ENCODE peak calls at places on chromosomes 1 and 21, in five cellular contexts. M is nucleus accumbens; C is stimulated activated naive CD8-positive, alpha-beta T cell treated with anti-CD3 and anti-CD28 coated beads, Interleukin-15, Interleukin-2, amounts not matched to agents 100 U/mL and 50 U/mL, for 24 hours; A is AG08396; H is NCI-H1105 treated with DMSO at 0.1 percent for 48 hours. R is an unnamed sample.

GRCh38 chr1:15847100-15847892 is at the start of gene SPEN:
- DNase-seq in M (peak), C (peak), A (peak), H (peak), R (peak)

GRCh38 chr1:3313579-3313955 is 140.9 kb upstream of the ARHGEF16 start:
- DNase-seq in M (peak), C (no peak), A (peak), H (no peak), R (no peak)

GRCh38 chr1:45359882-45360513 is 19.8 kb upstream of the MUTYH start:
- DNase-seq in M (peak), C (peak), A (peak), H (peak), R (peak)

GRCh38 chr1:65075123-65075976 is 72.7 kb upstream of the AK4 start:
- DNase-seq in M (peak), C (peak), A (peak), H (peak), R (peak)

GRCh38 chr1:183228650-183229220 is 42.7 kb downstream of the LAMC2 start:
- DNase-seq in M (no peak), C (no peak), A (no peak), H (no peak), R (no peak)

GRCh38 chr1:113141650-113142473 is 68.9 kb downstream of the LRIG2 start:
- DNase-seq in M (no peak), C (no peak), A (peak), H (no peak), R (no peak)

GRCh38 chr1:221137668-221138067 is 258.4 kb downstream of the HLX start:
- DNase-seq in M (no peak), C (no peak), A (no peak), H (no peak), R (no peak)

GRCh38 chr1:231836227-231836893 is 209.8 kb downstream of the DISC1 start:
- DNase-seq in M (no peak), C (no peak), A (no peak), H (no peak), R (no peak)

GRCh38 chr1:79497193-79497773 is 490.8 kb upstream of the ADGRL4 start:
- DNase-seq in M (no peak), C (peak), A (peak), H (peak), R (no peak)

GRCh38 chr1:224700915-224701531 is 84.9 kb downstream of the CNIH3 start:
- DNase-seq in M (no peak), C (peak), A (peak), H (no peak), R (no peak)

GRCh38 chr1:41572224-41572623 is 87.7 kb upstream of the EDN2 start:
- DNase-seq in M (no peak), C (no peak), A (no peak), H (no peak), R (no peak)

GRCh38 chr1:228488107-228488817 is 1.1 kb downstream of the RNF187 start:
- DNase-seq in M (no peak), C (no peak), A (no peak), H (no peak), R (no peak)

GRCh38 chr1:164673584-164674214 is 114.7 kb downstream of the PBX1 start:
- DNase-seq in M (peak), C (no peak), A (no peak), H (no peak), R (no peak)

GRCh38 chr1:27726173-27726793 is 522 bp downstream of the FAM76A start:
- DNase-seq in M (peak), C (peak), A (peak), H (no peak), R (peak)

GRCh38 chr1:227759345-227760300 is 24.4 kb downstream of the SNAP47 start:
- DNase-seq in M (no peak), C (no peak), A (peak), H (no peak), R (no peak)

GRCh38 chr1:156896490-156897033 is 3.0 kb downstream of the PEAR1 start:
- DNase-seq in M (no peak), C (no peak), A (peak), H (no peak), R (no peak)

GRCh38 chr1:67166196-67166595 is at the start of gene IL23R:
- DNase-seq in M (no peak), C (peak), A (no peak), H (no peak), R (no peak)

GRCh38 chr1:227072991-227073390 is 132.9 kb downstream of the COQ8A start:
- DNase-seq in M (no peak), C (no peak), A (no peak), H (no peak), R (no peak)

GRCh38 chr1:64161347-64162080 is 41.9 kb upstream of the UBE2U start:
- DNase-seq in M (no peak), C (no peak), A (peak), H (no peak), R (no peak)

GRCh38 chr1:244171241-244171985 is 120.3 kb downstream of the ZBTB18 start:
- DNase-seq in M (peak), C (no peak), A (no peak), H (no peak), R (no peak)

GRCh38 chr1:27572019-27572678 is 31.8 kb downstream of the AHDC1 start:
- DNase-seq in M (no peak), C (no peak), A (no peak), H (no peak), R (no peak)

GRCh38 chr1:241202321-241202845 is 154.6 kb downstream of the RGS7 start:
- DNase-seq in M (no peak), C (no peak), A (no peak), H (no peak), R (no peak)

GRCh38 chr1:50332941-50333594 is 90.2 kb downstream of the DMRTA2 start:
- DNase-seq in M (peak), C (peak), A (peak), H (no peak), R (no peak)

GRCh38 chr21:27225142-27225541 is 258.3 kb upstream of the ADAMTS5 start:
- DNase-seq in M (no peak), C (no peak), A (no peak), H (no peak), R (no peak)

GRCh38 chr1:161921990-161922389 is 101.7 kb downstream of the OLFML2B start:
- DNase-seq in M (no peak), C (no peak), A (no peak), H (no peak), R (no peak)

GRCh38 chr1:75053207-75053606 is 81.0 kb upstream of the LHX8 start:
- DNase-seq in M (no peak), C (no peak), A (no peak), H (no peak), R (no peak)